ENCODE peak calls at places on chromosome 3, in eight cellular contexts. One of them, this sample, is unnamed.

GRCh38 chr3:106242779-106243178 is 374.0 kb upstream of the CBLB start:
- DNase-seq in stimulated activated CD8-positive, alpha-beta memory T cell treated with anti-CD3 and anti-CD28 coated beads, Interleukin-15, amount 100 ng/mL, for 24 hours: no peak
- DNase-seq in NCI-H2107: no peak
- DNase-seq in stimulated activated CD4-positive, alpha-beta T cell treated with anti-CD3 and anti-CD28 coated beads, Interleukin-1b, Interleukin-23, amount 100 ng/mL, for 48 hours: no peak
- DNase-seq in activated CD4-positive, alpha-beta memory T cell treated with anti-CD3 and anti-CD28 coated beads, Interleukin-2, amount 10 ng/mL, durations not matched to agents 7 days and 5 days: no peak
- DNase-seq in psoas muscle: no peak
- DNase-seq in activated B cell treated with CpG ODN at 0.5 μM for 24 hours: no peak
- DNase-seq in astrocyte of the spinal cord: no peak
- DNase-seq in this sample: no peak

GRCh38 chr3:31077021-31077601 is 182.7 kb upstream of the GADL1 start:
- DNase-seq in stimulated activated CD8-positive, alpha-beta memory T cell treated with anti-CD3 and anti-CD28 coated beads, Interleukin-15, amount 100 ng/mL, for 24 hours: no peak
- DNase-seq in NCI-H2107: no peak
- DNase-seq in stimulated activated CD4-positive, alpha-beta T cell treated with anti-CD3 and anti-CD28 coated beads, Interleukin-1b, Interleukin-23, amount 100 ng/mL, for 48 hours: peak
- DNase-seq in activated CD4-positive, alpha-beta memory T cell treated with anti-CD3 and anti-CD28 coated beads, Interleukin-2, amount 10 ng/mL, durations not matched to agents 7 days and 5 days: peak
- DNase-seq in psoas muscle: no peak
- DNase-seq in activated B cell treated with CpG ODN at 0.5 μM for 24 hours: no peak
- DNase-seq in astrocyte of the spinal cord: peak
- DNase-seq in this sample: peak

GRCh38 chr3:94331831-94332230 is 269.0 kb downstream of the NSUN3 start:
- DNase-seq in stimulated activated CD8-positive, alpha-beta memory T cell treated with anti-CD3 and anti-CD28 coated beads, Interleukin-15, amount 100 ng/mL, for 24 hours: no peak
- DNase-seq in NCI-H2107: no peak
- DNase-seq in stimulated activated CD4-positive, alpha-beta T cell treated with anti-CD3 and anti-CD28 coated beads, Interleukin-1b, Interleukin-23, amount 100 ng/mL, for 48 hours: no peak
- DNase-seq in activated CD4-positive, alpha-beta memory T cell treated with anti-CD3 and anti-CD28 coated beads, Interleukin-2, amount 10 ng/mL, durations not matched to agents 7 days and 5 days: no peak
- DNase-seq in psoas muscle: no peak
- DNase-seq in activated B cell treated with CpG ODN at 0.5 μM for 24 hours: no peak
- DNase-seq in astrocyte of the spinal cord: no peak
- DNase-seq in this sample: no peak

GRCh38 chr3:122331886-122332285 is 6.8 kb downstream of the CSTA start:
- DNase-seq in stimulated activated CD8-positive, alpha-beta memory T cell treated with anti-CD3 and anti-CD28 coated beads, Interleukin-15, amount 100 ng/mL, for 24 hours: no peak
- DNase-seq in NCI-H2107: no peak
- DNase-seq in stimulated activated CD4-positive, alpha-beta T cell treated with anti-CD3 and anti-CD28 coated beads, Interleukin-1b, Interleukin-23, amount 100 ng/mL, for 48 hours: no peak
- DNase-seq in activated CD4-positive, alpha-beta memory T cell treated with anti-CD3 and anti-CD28 coated beads, Interleukin-2, amount 10 ng/mL, durations not matched to agents 7 days and 5 days: no peak
- DNase-seq in psoas muscle: no peak
- DNase-seq in activated B cell treated with CpG ODN at 0.5 μM for 24 hours: no peak
- DNase-seq in astrocyte of the spinal cord: no peak
- DNase-seq in this sample: no peak

GRCh38 chr3:100560426-100560825 is 49.0 kb upstream of the ADGRG7 start:
- DNase-seq in stimulated activated CD8-positive, alpha-beta memory T cell treated with anti-CD3 and anti-CD28 coated beads, Interleukin-15, amount 100 ng/mL, for 24 hours: no peak
- DNase-seq in NCI-H2107: no peak
- DNase-seq in stimulated activated CD4-positive, alpha-beta T cell treated with anti-CD3 and anti-CD28 coated beads, Interleukin-1b, Interleukin-23, amount 100 ng/mL, for 48 hours: no peak
- DNase-seq in activated CD4-positive, alpha-beta memory T cell treated with anti-CD3 and anti-CD28 coated beads, Interleukin-2, amount 10 ng/mL, durations not matched to agents 7 days and 5 days: no peak
- DNase-seq in psoas muscle: no peak
- DNase-seq in activated B cell treated with CpG ODN at 0.5 μM for 24 hours: no peak
- DNase-seq in astrocyte of the spinal cord: no peak
- DNase-seq in this sample: no peak

GRCh38 chr3:120147072-120147871 is 53.0 kb upstream of the GSK3B start:
- DNase-seq in stimulated activated CD8-positive, alpha-beta memory T cell treated with anti-CD3 and anti-CD28 coated beads, Interleukin-15, amount 100 ng/mL, for 24 hours: no peak
- DNase-seq in NCI-H2107: peak
- DNase-seq in stimulated activated CD4-positive, alpha-beta T cell treated with anti-CD3 and anti-CD28 coated beads, Interleukin-1b, Interleukin-23, amount 100 ng/mL, for 48 hours: peak
- DNase-seq in activated CD4-positive, alpha-beta memory T cell treated with anti-CD3 and anti-CD28 coated beads, Interleukin-2, amount 10 ng/mL, durations not matched to agents 7 days and 5 days: peak
- DNase-seq in psoas muscle: no peak
- DNase-seq in activated B cell treated with CpG ODN at 0.5 μM for 24 hours: no peak
- DNase-seq in astrocyte of the spinal cord: no peak
- DNase-seq in this sample: no peak

GRCh38 chr3:13714251-13714916 is 165.5 kb downstream of the FBLN2 start:
- DNase-seq in stimulated activated CD8-positive, alpha-beta memory T cell treated with anti-CD3 and anti-CD28 coated beads, Interleukin-15, amount 100 ng/mL, for 24 hours: no peak
- DNase-seq in NCI-H2107: no peak
- DNase-seq in stimulated activated CD4-positive, alpha-beta T cell treated with anti-CD3 and anti-CD28 coated beads, Interleukin-1b, Interleukin-23, amount 100 ng/mL, for 48 hours: no peak
- DNase-seq in activated CD4-positive, alpha-beta memory T cell treated with anti-CD3 and anti-CD28 coated beads, Interleukin-2, amount 10 ng/mL, durations not matched to agents 7 days and 5 days: no peak
- DNase-seq in psoas muscle: no peak
- DNase-seq in activated B cell treated with CpG ODN at 0.5 μM for 24 hours: peak
- DNase-seq in astrocyte of the spinal cord: no peak
- DNase-seq in this sample: no peak

GRCh38 chr3:94050546-94050945 is 12.2 kb downstream of the DHFR2 start:
- DNase-seq in stimulated activated CD8-positive, alpha-beta memory T cell treated with anti-CD3 and anti-CD28 coated beads, Interleukin-15, amount 100 ng/mL, for 24 hours: no peak
- DNase-seq in NCI-H2107: no peak
- DNase-seq in stimulated activated CD4-positive, alpha-beta T cell treated with anti-CD3 and anti-CD28 coated beads, Interleukin-1b, Interleukin-23, amount 100 ng/mL, for 48 hours: no peak
- DNase-seq in activated CD4-positive, alpha-beta memory T cell treated with anti-CD3 and anti-CD28 coated beads, Interleukin-2, amount 10 ng/mL, durations not matched to agents 7 days and 5 days: no peak
- DNase-seq in psoas muscle: no peak
- DNase-seq in activated B cell treated with CpG ODN at 0.5 μM for 24 hours: no peak
- DNase-seq in astrocyte of the spinal cord: no peak
- DNase-seq in this sample: no peak

GRCh38 chr3:197368821-197369220 is 70.4 kb upstream of the DLG1 start:
- DNase-seq in stimulated activated CD8-positive, alpha-beta memory T cell treated with anti-CD3 and anti-CD28 coated beads, Interleukin-15, amount 100 ng/mL, for 24 hours: no peak
- DNase-seq in NCI-H2107: no peak
- DNase-seq in stimulated activated CD4-positive, alpha-beta T cell treated with anti-CD3 and anti-CD28 coated beads, Interleukin-1b, Interleukin-23, amount 100 ng/mL, for 48 hours: no peak
- DNase-seq in activated CD4-positive, alpha-beta memory T cell treated with anti-CD3 and anti-CD28 coated beads, Interleukin-2, amount 10 ng/mL, durations not matched to agents 7 days and 5 days: no peak
- DNase-seq in psoas muscle: no peak
- DNase-seq in activated B cell treated with CpG ODN at 0.5 μM for 24 hours: no peak
- DNase-seq in astrocyte of the spinal cord: no peak
- DNase-seq in this sample: no peak

GRCh38 chr3:171834461-171834801 is 8.7 kb upstream of the TMEM212 start:
- DNase-seq in stimulated activated CD8-positive, alpha-beta memory T cell treated with anti-CD3 and anti-CD28 coated beads, Interleukin-15, amount 100 ng/mL, for 24 hours: no peak
- DNase-seq in NCI-H2107: no peak
- DNase-seq in stimulated activated CD4-positive, alpha-beta T cell treated with anti-CD3 and anti-CD28 coated beads, Interleukin-1b, Interleukin-23, amount 100 ng/mL, for 48 hours: no peak
- DNase-seq in activated CD4-positive, alpha-beta memory T cell treated with anti-CD3 and anti-CD28 coated beads, Interleukin-2, amount 10 ng/mL, durations not matched to agents 7 days and 5 days: no peak
- DNase-seq in psoas muscle: no peak
- DNase-seq in activated B cell treated with CpG ODN at 0.5 μM for 24 hours: no peak
- DNase-seq in astrocyte of the spinal cord: no peak
- DNase-seq in this sample: no peak

GRCh38 chr3:56131976-56132590 is 336.2 kb downstream of the ERC2 start:
- DNase-seq in stimulated activated CD8-positive, alpha-beta memory T cell treated with anti-CD3 and anti-CD28 coated beads, Interleukin-15, amount 100 ng/mL, for 24 hours: no peak
- DNase-seq in NCI-H2107: no peak
- DNase-seq in stimulated activated CD4-positive, alpha-beta T cell treated with anti-CD3 and anti-CD28 coated beads, Interleukin-1b, Interleukin-23, amount 100 ng/mL, for 48 hours: peak
- DNase-seq in activated CD4-positive, alpha-beta memory T cell treated with anti-CD3 and anti-CD28 coated beads, Interleukin-2, amount 10 ng/mL, durations not matched to agents 7 days and 5 days: no peak
- DNase-seq in psoas muscle: no peak
- DNase-seq in activated B cell treated with CpG ODN at 0.5 μM for 24 hours: no peak
- DNase-seq in astrocyte of the spinal cord: peak
- DNase-seq in this sample: peak

GRCh38 chr3:53337167-53337940 is 10.0 kb downstream of the DCP1A start:
- DNase-seq in stimulated activated CD8-positive, alpha-beta memory T cell treated with anti-CD3 and anti-CD28 coated beads, Interleukin-15, amount 100 ng/mL, for 24 hours: no peak
- DNase-seq in NCI-H2107: no peak
- DNase-seq in stimulated activated CD4-positive, alpha-beta T cell treated with anti-CD3 and anti-CD28 coated beads, Interleukin-1b, Interleukin-23, amount 100 ng/mL, for 48 hours: no peak
- DNase-seq in activated CD4-positive, alpha-beta memory T cell treated with anti-CD3 and anti-CD28 coated beads, Interleukin-2, amount 10 ng/mL, durations not matched to agents 7 days and 5 days: no peak
- DNase-seq in psoas muscle: no peak
- DNase-seq in activated B cell treated with CpG ODN at 0.5 μM for 24 hours: no peak
- DNase-seq in astrocyte of the spinal cord: no peak
- DNase-seq in this sample: no peak

This sample was measured in AG04449.